ENCODE peak calls at places on chromosomes 13 and 19, in ten cellular contexts. One of them, this sample, is unnamed. For H3K4me1, the result is how much of the 10 kb centered on the place peaks cover.

GRCh38 chr13:66329988-66330429 is 900.1 kb downstream of the PCDH9 start:
- DNase-seq in fibroblast of lung: peak
- DNase-seq in GM23338: no peak
- DNase-seq in PC-9: no peak
- DNase-seq in lung: no peak
- DNase-seq in ovary: no peak
- DNase-seq in left ventricle myocardium inferior: no peak
- DNase-seq in colonic mucosa: no peak
- DNase-seq in hepatocyte: no peak
- DNase-seq in A673: peak
- DNase-seq in this sample: no peak

GRCh38 chr13:99666146-99666805 is 165.0 kb downstream of the TM9SF2 start:
- DNase-seq in PC-9: peak
- DNase-seq in left ventricle myocardium inferior: no peak
- DNase-seq in lung: no peak
- DNase-seq in A673: no peak
- DNase-seq in colonic mucosa: no peak
- DNase-seq in fibroblast of lung: no peak
- DNase-seq in GM23338: no peak
- DNase-seq in hepatocyte: no peak
- DNase-seq in ovary: no peak
- DNase-seq in this sample: no peak

GRCh38 chr19:46296722-46297431 is at the start of gene HIF3A:
- DNase-seq in colonic mucosa: peak
- DNase-seq in ovary: peak
- DNase-seq in left ventricle myocardium inferior: peak
- DNase-seq in hepatocyte: peak
- DNase-seq in fibroblast of lung: no peak
- DNase-seq in lung: peak
- DNase-seq in PC-9: no peak
- DNase-seq in A673: peak
- DNase-seq in GM23338: peak
- DNase-seq in this sample: peak

GRCh38 chr19:19627716-19628498 is at the start of gene LPAR2:
- DNase-seq in colonic mucosa: peak
- DNase-seq in ovary: peak
- DNase-seq in lung: peak
- DNase-seq in A673: peak
- DNase-seq in fibroblast of lung: peak
- DNase-seq in GM23338: peak
- DNase-seq in left ventricle myocardium inferior: no peak
- DNase-seq in PC-9: peak
- DNase-seq in hepatocyte: peak
- DNase-seq in this sample: no peak

GRCh38 chr13:28411859-28412353 is 83.0 kb downstream of the FLT1 start:
- DNase-seq in A673: no peak
- DNase-seq in hepatocyte: peak
- DNase-seq in PC-9: no peak
- DNase-seq in GM23338: no peak
- DNase-seq in left ventricle myocardium inferior: no peak
- DNase-seq in ovary: no peak
- DNase-seq in fibroblast of lung: no peak
- DNase-seq in lung: no peak
- DNase-seq in colonic mucosa: no peak
- DNase-seq in this sample: no peak

GRCh38 chr13:28199089-28199488 is 60.7 kb downstream of the PAN3 start:
- DNase-seq in GM23338: peak
- DNase-seq in ovary: no peak
- DNase-seq in fibroblast of lung: no peak
- DNase-seq in colonic mucosa: no peak
- DNase-seq in hepatocyte: no peak
- DNase-seq in lung: no peak
- DNase-seq in left ventricle myocardium inferior: no peak
- DNase-seq in A673: no peak
- DNase-seq in PC-9: no peak
- DNase-seq in this sample: no peak

GRCh38 chr19:37941820-37942515 is 35.0 kb downstream of the SIPA1L3 start:
- DNase-seq in GM23338: no peak
- DNase-seq in ovary: no peak
- DNase-seq in hepatocyte: peak
- DNase-seq in colonic mucosa: no peak
- DNase-seq in left ventricle myocardium inferior: no peak
- DNase-seq in lung: no peak
- DNase-seq in fibroblast of lung: no peak
- DNase-seq in PC-9: peak
- DNase-seq in A673: no peak
- DNase-seq in this sample: no peak

GRCh38 chr19:16566161-16566560 is 6.1 kb downstream of the SLC35E1 start:
- DNase-seq in lung: no peak
- DNase-seq in GM23338: no peak
- DNase-seq in fibroblast of lung: no peak
- DNase-seq in PC-9: no peak
- DNase-seq in ovary: no peak
- DNase-seq in left ventricle myocardium inferior: no peak
- DNase-seq in hepatocyte: no peak
- DNase-seq in colonic mucosa: peak
- DNase-seq in A673: no peak
- DNase-seq in this sample: no peak

GRCh38 chr19:45442408-45442926 is 18.8 kb upstream of the ERCC1 start:
- DNase-seq in left ventricle myocardium inferior: no peak
- DNase-seq in GM23338: no peak
- DNase-seq in hepatocyte: no peak
- DNase-seq in ovary: no peak
- DNase-seq in A673: no peak
- DNase-seq in colonic mucosa: no peak
- DNase-seq in lung: no peak
- DNase-seq in PC-9: no peak
- DNase-seq in fibroblast of lung: no peak
- DNase-seq in this sample: no peak

GRCh38 chr19:47608908-47609879 is at the start of gene BICRA:
- DNase-seq in fibroblast of lung: peak
- DNase-seq in ovary: peak
- DNase-seq in hepatocyte: peak
- DNase-seq in A673: peak
- DNase-seq in lung: peak
- DNase-seq in GM23338: peak
- DNase-seq in PC-9: peak
- DNase-seq in left ventricle myocardium inferior: peak
- DNase-seq in colonic mucosa: peak
- DNase-seq in this sample: peak

GRCh38 chr19:39661565-39661964 is 5.9 kb downstream of the LGALS16 start:
- DNase-seq in PC-9: no peak
- DNase-seq in fibroblast of lung: no peak
- DNase-seq in A673: no peak
- DNase-seq in hepatocyte: no peak
- DNase-seq in GM23338: no peak
- DNase-seq in colonic mucosa: no peak
- DNase-seq in lung: no peak
- DNase-seq in ovary: no peak
- DNase-seq in left ventricle myocardium inferior: no peak
- DNase-seq in this sample: no peak
- H3K4me1 ChIP-seq in PC-9: under half
- H3K4me1 ChIP-seq in fibroblast of lung: under half
- H3K4me1 ChIP-seq in A673: under half
- H3K4me1 ChIP-seq in hepatocyte: under half
- H3K4me1 ChIP-seq in GM23338: under half
- H3K4me1 ChIP-seq in colonic mucosa: under half
- H3K4me1 ChIP-seq in lung: under half
- H3K4me1 ChIP-seq in ovary: under half
- H3K4me1 ChIP-seq in left ventricle myocardium inferior: under half
- H3K4me1 ChIP-seq in this sample: under half

GRCh38 chr13:109026266-109026665 is 396.9 kb downstream of the MYO16 start:
- DNase-seq in A673: no peak
- DNase-seq in fibroblast of lung: no peak
- DNase-seq in GM23338: peak
- DNase-seq in left ventricle myocardium inferior: no peak
- DNase-seq in colonic mucosa: no peak
- DNase-seq in ovary: no peak
- DNase-seq in lung: no peak
- DNase-seq in PC-9: no peak
- DNase-seq in hepatocyte: no peak
- DNase-seq in this sample: no peak
- TF ChIP-seq CTCF in A673: no peak
- TF ChIP-seq CTCF in fibroblast of lung: no peak
- TF ChIP-seq CTCF in GM23338: no peak
- TF ChIP-seq CTCF in left ventricle myocardium inferior: no peak
- TF ChIP-seq CTCF in colonic mucosa: no peak
- TF ChIP-seq CTCF in ovary: no peak
- TF ChIP-seq CTCF in lung: no peak
- TF ChIP-seq CTCF in PC-9: no peak
- TF ChIP-seq CTCF in hepatocyte: no peak
- TF ChIP-seq CTCF in this sample: no peak

GRCh38 chr19:49441210-49441959 is at the start of gene SLC17A7:
- DNase-seq in PC-9: no peak
- DNase-seq in ovary: no peak
- DNase-seq in colonic mucosa: peak
- DNase-seq in left ventricle myocardium inferior: peak
- DNase-seq in A673: peak
- DNase-seq in fibroblast of lung: no peak
- DNase-seq in lung: no peak
- DNase-seq in hepatocyte: peak
- DNase-seq in GM23338: peak
- DNase-seq in this sample: no peak

GRCh38 chr19:49441960-49442350 is 628 bp upstream of the SLC17A7 start:
- DNase-seq in hepatocyte: no peak
- DNase-seq in lung: no peak
- DNase-seq in colonic mucosa: no peak
- DNase-seq in A673: no peak
- DNase-seq in ovary: no peak
- DNase-seq in PC-9: no peak
- DNase-seq in GM23338: no peak
- DNase-seq in left ventricle myocardium inferior: no peak
- DNase-seq in fibroblast of lung: no peak
- DNase-seq in this sample: no peak

GRCh38 chr19:49439841-49440240 is 1.5 kb downstream of the SLC17A7 start:
- DNase-seq in A673: no peak
- DNase-seq in colonic mucosa: no peak
- DNase-seq in lung: no peak
- DNase-seq in hepatocyte: no peak
- DNase-seq in left ventricle myocardium inferior: no peak
- DNase-seq in ovary: no peak
- DNase-seq in GM23338: no peak
- DNase-seq in PC-9: no peak
- DNase-seq in fibroblast of lung: no peak
- DNase-seq in this sample: no peak

GRCh38 chr19:49442354-49442753 is 1.0 kb upstream of the SLC17A7 start:
- DNase-seq in A673: peak
- DNase-seq in colonic mucosa: no peak
- DNase-seq in lung: no peak
- DNase-seq in hepatocyte: no peak
- DNase-seq in GM23338: peak
- DNase-seq in PC-9: no peak
- DNase-seq in left ventricle myocardium inferior: peak
- DNase-seq in ovary: no peak
- DNase-seq in fibroblast of lung: no peak
- DNase-seq in this sample: no peak

DNA sequence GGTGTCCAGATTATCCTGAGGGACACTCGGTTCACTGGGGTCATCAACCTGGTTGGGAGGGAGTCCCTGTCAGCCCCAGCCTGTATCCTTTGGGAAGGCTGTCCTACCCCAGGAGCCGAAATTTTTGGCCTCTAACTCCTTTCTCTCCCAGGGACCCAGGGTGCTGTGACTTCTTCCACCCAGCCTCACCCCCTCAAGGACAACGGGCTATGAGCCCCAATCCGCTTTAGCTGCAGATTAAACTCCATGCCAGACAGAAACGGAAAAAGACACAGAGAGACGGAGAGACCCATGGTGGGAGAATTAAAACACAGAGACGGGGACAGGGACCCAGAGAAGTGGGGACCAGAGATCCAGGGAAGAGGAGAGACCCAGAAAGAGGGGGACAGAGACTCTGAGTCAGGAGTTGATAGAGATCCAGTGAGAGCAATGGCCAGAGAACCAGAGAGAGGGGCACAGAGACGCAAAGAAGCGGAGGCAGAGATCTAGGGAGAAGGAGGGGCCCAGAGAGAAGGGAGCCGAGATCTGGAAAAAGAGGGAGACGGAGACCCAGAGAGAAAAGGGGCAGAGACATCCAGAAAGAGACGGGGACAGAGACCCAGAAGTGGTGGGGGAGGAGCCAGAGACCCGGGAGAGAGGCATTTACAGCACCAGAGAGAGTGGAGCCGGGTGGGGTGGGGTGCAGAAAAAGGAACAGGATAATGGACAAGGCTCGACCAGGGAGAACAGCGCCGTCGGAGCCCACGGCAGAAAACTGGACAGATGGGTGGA is 703 bp downstream of the SLC17A7 start:
- DNase-seq in A673: no peak
- DNase-seq in hepatocyte: no peak
- DNase-seq in left ventricle myocardium inferior: no peak
- DNase-seq in PC-9: no peak
- DNase-seq in lung: no peak
- DNase-seq in fibroblast of lung: no peak
- DNase-seq in GM23338: no peak
- DNase-seq in colonic mucosa: no peak
- DNase-seq in ovary: no peak
- DNase-seq in this sample: no peak
- H3K27ac ChIP-seq in A673: no peak
- H3K27ac ChIP-seq in hepatocyte: no peak
- H3K27ac ChIP-seq in left ventricle myocardium inferior: peak
- H3K27ac ChIP-seq in PC-9: no peak
- H3K27ac ChIP-seq in lung: no peak
- H3K27ac ChIP-seq in fibroblast of lung: no peak
- H3K27ac ChIP-seq in GM23338: no peak
- H3K27ac ChIP-seq in colonic mucosa: no peak
- H3K27ac ChIP-seq in ovary: no peak
- H3K27ac ChIP-seq in this sample: no peak

GRCh38 chr13:32548837-32549236 is 10.2 kb upstream of the N4BP2L2 start:
- DNase-seq in colonic mucosa: no peak
- DNase-seq in left ventricle myocardium inferior: no peak
- DNase-seq in lung: no peak
- DNase-seq in fibroblast of lung: no peak
- DNase-seq in PC-9: no peak
- DNase-seq in ovary: no peak
- DNase-seq in A673: no peak
- DNase-seq in hepatocyte: no peak
- DNase-seq in GM23338: no peak
- DNase-seq in this sample: no peak

GRCh38 chr13:32549788-32550187 is 11.2 kb upstream of the N4BP2L2 start:
- DNase-seq in colonic mucosa: no peak
- DNase-seq in GM23338: no peak
- DNase-seq in PC-9: no peak
- DNase-seq in hepatocyte: peak
- DNase-seq in A673: no peak
- DNase-seq in left ventricle myocardium inferior: no peak
- DNase-seq in lung: no peak
- DNase-seq in ovary: no peak
- DNase-seq in fibroblast of lung: no peak
- DNase-seq in this sample: no peak

DNA sequence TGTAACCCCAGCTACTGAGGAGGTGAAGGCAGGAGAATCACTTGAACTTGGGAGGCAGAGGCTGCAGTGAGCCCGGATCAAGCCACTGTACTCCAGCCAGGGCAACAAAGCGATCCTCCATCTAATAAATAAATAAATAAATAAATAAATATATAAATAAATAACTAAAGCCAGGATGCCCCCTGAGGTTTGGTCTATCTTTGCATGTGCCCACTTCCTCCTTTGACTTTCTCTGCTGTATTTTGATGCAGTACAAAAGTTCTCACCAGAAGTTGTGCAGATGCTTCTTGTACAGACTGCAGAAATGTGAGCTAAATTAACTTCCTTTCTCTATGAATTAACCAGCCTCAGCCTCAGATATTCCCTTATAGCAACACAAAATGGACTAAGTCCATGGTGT is 6.5 kb upstream of the N4BP2L2 start:
- DNase-seq in fibroblast of lung: no peak
- DNase-seq in PC-9: no peak
- DNase-seq in hepatocyte: no peak
- DNase-seq in colonic mucosa: no peak
- DNase-seq in GM23338: no peak
- DNase-seq in left ventricle myocardium inferior: no peak
- DNase-seq in lung: no peak
- DNase-seq in ovary: no peak
- DNase-seq in A673: no peak
- DNase-seq in this sample: no peak
- H3K4me1 ChIP-seq in fibroblast of lung: under half
- H3K4me1 ChIP-seq in PC-9: under half
- H3K4me1 ChIP-seq in hepatocyte: under half
- H3K4me1 ChIP-seq in colonic mucosa: under half
- H3K4me1 ChIP-seq in GM23338: under half
- H3K4me1 ChIP-seq in left ventricle myocardium inferior: under half
- H3K4me1 ChIP-seq in lung: under half
- H3K4me1 ChIP-seq in ovary: under half
- H3K4me1 ChIP-seq in A673: under half
- H3K4me1 ChIP-seq in this sample: under half

This sample was measured in ascending aorta.